ENCODE peak calls at places on chromosome 17, in seven cellular contexts. One of them, this sample, is unnamed. For H3K4me1 and H3K36me3, the result is how much of the 10 kb centered on the place peaks cover.

GRCh38 chr17:20091161-20092029 is 82.2 kb downstream of the SPECC1 start:
- DNase-seq in IMR-90: no peak
- DNase-seq in HepG2: no peak
- DNase-seq in esophagus squamous epithelium: no peak
- DNase-seq in endodermal cell: peak
- DNase-seq in A673: no peak
- DNase-seq in ascending aorta: peak
- DNase-seq in this sample: no peak

GRCh38 chr17:10843806-10844205 is 5.9 kb upstream of the PIRT start:
- DNase-seq in esophagus squamous epithelium: no peak
- DNase-seq in endodermal cell: peak
- DNase-seq in A673: no peak
- DNase-seq in IMR-90: no peak
- DNase-seq in HepG2: no peak
- DNase-seq in ascending aorta: no peak
- DNase-seq in this sample: no peak

GRCh38 chr17:58052951-58053715 is 30.1 kb upstream of the DYNLL2 start:
- DNase-seq in endodermal cell: no peak
- DNase-seq in ascending aorta: no peak
- DNase-seq in A673: no peak
- DNase-seq in HepG2: no peak
- DNase-seq in IMR-90: no peak
- DNase-seq in esophagus squamous epithelium: no peak
- DNase-seq in this sample: no peak

GRCh38 chr17:49582789-49583188 is 7.1 kb downstream of the NXPH3 start:
- DNase-seq in endodermal cell: no peak
- DNase-seq in ascending aorta: no peak
- DNase-seq in A673: no peak
- DNase-seq in esophagus squamous epithelium: no peak
- DNase-seq in HepG2: no peak
- DNase-seq in IMR-90: peak
- DNase-seq in this sample: no peak

GRCh38 chr17:31721291-31722025 is 137.6 kb downstream of the COPRS start:
- DNase-seq in esophagus squamous epithelium: no peak
- DNase-seq in IMR-90: peak
- DNase-seq in ascending aorta: peak
- DNase-seq in A673: no peak
- DNase-seq in endodermal cell: no peak
- DNase-seq in HepG2: no peak
- DNase-seq in this sample: no peak

GRCh38 chr17:35617505-35617904 is 30.4 kb downstream of the AP2B1 start:
- DNase-seq in endodermal cell: no peak
- DNase-seq in IMR-90: no peak
- DNase-seq in HepG2: no peak
- DNase-seq in esophagus squamous epithelium: no peak
- DNase-seq in A673: peak
- DNase-seq in ascending aorta: no peak
- DNase-seq in this sample: no peak

GRCh38 chr17:79391808-79392233 is 219.0 kb downstream of the RBFOX3 start:
- DNase-seq in IMR-90: peak
- DNase-seq in HepG2: peak
- DNase-seq in A673: peak
- DNase-seq in endodermal cell: peak
- DNase-seq in ascending aorta: peak
- DNase-seq in esophagus squamous epithelium: no peak
- DNase-seq in this sample: peak

GRCh38 chr17:32386844-32387243 is 36.9 kb downstream of the ZNF207 start:
- DNase-seq in esophagus squamous epithelium: no peak
- DNase-seq in A673: no peak
- DNase-seq in ascending aorta: no peak
- DNase-seq in HepG2: no peak
- DNase-seq in IMR-90: peak
- DNase-seq in endodermal cell: no peak
- DNase-seq in this sample: no peak

GRCh38 chr17:52885882-52886281 is 727.4 kb upstream of the CA10 start:
- DNase-seq in HepG2: no peak
- DNase-seq in endodermal cell: peak
- DNase-seq in esophagus squamous epithelium: no peak
- DNase-seq in IMR-90: no peak
- DNase-seq in A673: peak
- DNase-seq in ascending aorta: no peak
- DNase-seq in this sample: no peak

GRCh38 chr17:47895254-47895855 is 681 bp upstream of the SP2 start:
- DNase-seq in A673: no peak
- DNase-seq in endodermal cell: no peak
- DNase-seq in esophagus squamous epithelium: no peak
- DNase-seq in HepG2: no peak
- DNase-seq in ascending aorta: no peak
- DNase-seq in IMR-90: peak
- DNase-seq in this sample: no peak

GRCh38 chr17:9900744-9901143 is 4.3 kb downstream of the RCVRN start:
- DNase-seq in esophagus squamous epithelium: no peak
- DNase-seq in IMR-90: peak
- DNase-seq in ascending aorta: no peak
- DNase-seq in A673: no peak
- DNase-seq in endodermal cell: no peak
- DNase-seq in HepG2: no peak
- DNase-seq in this sample: no peak

GRCh38 chr17:30352247-30352814 is 18.5 kb upstream of the TMIGD1 start:
- DNase-seq in IMR-90: no peak
- DNase-seq in HepG2: peak
- DNase-seq in A673: no peak
- DNase-seq in endodermal cell: no peak
- DNase-seq in ascending aorta: no peak
- DNase-seq in esophagus squamous epithelium: no peak
- DNase-seq in this sample: no peak

GRCh38 chr17:78903101-78903779 is at the start of gene CEP295NL:
- DNase-seq in HepG2: peak
- DNase-seq in IMR-90: peak
- DNase-seq in endodermal cell: peak
- DNase-seq in ascending aorta: no peak
- DNase-seq in esophagus squamous epithelium: no peak
- DNase-seq in A673: no peak
- DNase-seq in this sample: no peak

GRCh38 chr17:44610331-44610730 is 45.9 kb upstream of the MEIOC start:
- DNase-seq in IMR-90: no peak
- DNase-seq in ascending aorta: no peak
- DNase-seq in HepG2: no peak
- DNase-seq in endodermal cell: peak
- DNase-seq in A673: no peak
- DNase-seq in esophagus squamous epithelium: no peak
- DNase-seq in this sample: no peak
- H3K4me1 ChIP-seq in IMR-90: under half
- H3K4me1 ChIP-seq in ascending aorta: under half
- H3K4me1 ChIP-seq in HepG2: under half
- H3K4me1 ChIP-seq in endodermal cell: under half
- H3K4me1 ChIP-seq in A673: under half
- H3K4me1 ChIP-seq in esophagus squamous epithelium: under half
- H3K4me1 ChIP-seq in this sample: under half

GRCh38 chr17:43326490-43327275 is 72.1 kb upstream of the ARL4D start:
- DNase-seq in esophagus squamous epithelium: no peak
- DNase-seq in HepG2: no peak
- DNase-seq in ascending aorta: no peak
- DNase-seq in A673: no peak
- DNase-seq in IMR-90: no peak
- DNase-seq in endodermal cell: peak
- DNase-seq in this sample: no peak

GRCh38 chr17:43329183-43329582 is 69.6 kb upstream of the ARL4D start:
- DNase-seq in HepG2: no peak
- DNase-seq in ascending aorta: no peak
- DNase-seq in esophagus squamous epithelium: no peak
- DNase-seq in endodermal cell: no peak
- DNase-seq in IMR-90: no peak
- DNase-seq in A673: no peak
- DNase-seq in this sample: no peak

GRCh38 chr17:43328650-43329049 is 70.1 kb upstream of the ARL4D start:
- DNase-seq in ascending aorta: no peak
- DNase-seq in IMR-90: no peak
- DNase-seq in esophagus squamous epithelium: no peak
- DNase-seq in A673: no peak
- DNase-seq in HepG2: no peak
- DNase-seq in endodermal cell: no peak
- DNase-seq in this sample: no peak

GRCh38 chr17:43327421-43327820 is 71.4 kb upstream of the ARL4D start:
- DNase-seq in endodermal cell: no peak
- DNase-seq in ascending aorta: no peak
- DNase-seq in esophagus squamous epithelium: no peak
- DNase-seq in HepG2: no peak
- DNase-seq in A673: no peak
- DNase-seq in IMR-90: peak
- DNase-seq in this sample: no peak

GRCh38 chr17:43327834-43328420 is 70.9 kb upstream of the ARL4D start:
- DNase-seq in IMR-90: no peak
- DNase-seq in esophagus squamous epithelium: no peak
- DNase-seq in endodermal cell: no peak
- DNase-seq in A673: no peak
- DNase-seq in HepG2: no peak
- DNase-seq in ascending aorta: no peak
- DNase-seq in this sample: no peak
- H3K36me3 ChIP-seq in IMR-90: under half
- H3K36me3 ChIP-seq in esophagus squamous epithelium: under half
- H3K36me3 ChIP-seq in endodermal cell: under half
- H3K36me3 ChIP-seq in A673: under half
- H3K36me3 ChIP-seq in HepG2: under half
- H3K36me3 ChIP-seq in ascending aorta: under half
- H3K36me3 ChIP-seq in this sample: under half

GRCh38 chr17:27533874-27534815 is 77.9 kb downstream of the KSR1 start:
- DNase-seq in IMR-90: peak
- DNase-seq in ascending aorta: no peak
- DNase-seq in endodermal cell: peak
- DNase-seq in esophagus squamous epithelium: no peak
- DNase-seq in HepG2: no peak
- DNase-seq in A673: no peak
- DNase-seq in this sample: no peak

GRCh38 chr17:27531469-27531948 is 75.3 kb downstream of the KSR1 start:
- DNase-seq in endodermal cell: no peak
- DNase-seq in IMR-90: no peak
- DNase-seq in ascending aorta: no peak
- DNase-seq in esophagus squamous epithelium: no peak
- DNase-seq in HepG2: no peak
- DNase-seq in A673: no peak
- DNase-seq in this sample: no peak

GRCh38 chr17:27530791-27531391 is 74.6 kb downstream of the KSR1 start:
- DNase-seq in endodermal cell: no peak
- DNase-seq in A673: no peak
- DNase-seq in esophagus squamous epithelium: no peak
- DNase-seq in IMR-90: peak
- DNase-seq in ascending aorta: peak
- DNase-seq in HepG2: peak
- DNase-seq in this sample: no peak

GRCh38 chr17:27532269-27533067 is 76.2 kb downstream of the KSR1 start:
- DNase-seq in HepG2: peak
- DNase-seq in IMR-90: peak
- DNase-seq in ascending aorta: peak
- DNase-seq in esophagus squamous epithelium: no peak
- DNase-seq in A673: peak
- DNase-seq in endodermal cell: no peak
- DNase-seq in this sample: peak

DNA sequence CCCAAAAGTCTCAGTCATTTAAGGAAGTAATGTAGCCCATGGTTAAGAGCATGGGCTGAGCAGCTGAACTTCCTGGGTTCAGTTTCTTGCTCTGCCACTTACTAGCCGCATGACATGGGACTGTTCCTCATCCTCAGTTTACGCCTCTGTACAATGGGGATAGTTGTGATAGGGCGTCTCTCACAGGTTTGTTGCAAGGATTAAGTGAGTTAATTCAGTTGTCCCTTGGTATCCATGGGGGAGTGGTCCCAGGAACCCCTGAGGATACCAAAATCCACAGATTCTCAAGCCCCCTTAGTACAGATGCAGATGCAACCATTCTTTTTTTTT is 76.8 kb downstream of the KSR1 start:
- DNase-seq in ascending aorta: no peak
- DNase-seq in endodermal cell: no peak
- DNase-seq in A673: no peak
- DNase-seq in IMR-90: no peak
- DNase-seq in HepG2: no peak
- DNase-seq in esophagus squamous epithelium: no peak
- DNase-seq in this sample: no peak
- H3K4me1 ChIP-seq in ascending aorta: under half
- H3K4me1 ChIP-seq in endodermal cell: under half
- H3K4me1 ChIP-seq in A673: under half
- H3K4me1 ChIP-seq in IMR-90: half or more
- H3K4me1 ChIP-seq in HepG2: half or more
- H3K4me1 ChIP-seq in esophagus squamous epithelium: under half
- H3K4me1 ChIP-seq in this sample: under half

GRCh38 chr17:37110816-37111215 is 162.1 kb downstream of the AATF start:
- DNase-seq in ascending aorta: no peak
- DNase-seq in IMR-90: no peak
- DNase-seq in HepG2: no peak
- DNase-seq in endodermal cell: peak
- DNase-seq in esophagus squamous epithelium: no peak
- DNase-seq in A673: no peak
- DNase-seq in this sample: no peak

GRCh38 chr17:37106049-37106448 is 157.3 kb downstream of the AATF start:
- DNase-seq in HepG2: no peak
- DNase-seq in ascending aorta: no peak
- DNase-seq in A673: peak
- DNase-seq in IMR-90: no peak
- DNase-seq in endodermal cell: no peak
- DNase-seq in esophagus squamous epithelium: no peak
- DNase-seq in this sample: no peak

GRCh38 chr17:37111329-37111728 is 162.6 kb downstream of the AATF start:
- DNase-seq in A673: no peak
- DNase-seq in endodermal cell: peak
- DNase-seq in esophagus squamous epithelium: no peak
- DNase-seq in IMR-90: no peak
- DNase-seq in ascending aorta: no peak
- DNase-seq in HepG2: no peak
- DNase-seq in this sample: no peak

GRCh38 chr17:37110012-37110701 is 161.4 kb downstream of the AATF start:
- DNase-seq in A673: no peak
- DNase-seq in IMR-90: no peak
- DNase-seq in esophagus squamous epithelium: no peak
- DNase-seq in HepG2: no peak
- DNase-seq in endodermal cell: no peak
- DNase-seq in ascending aorta: no peak
- DNase-seq in this sample: no peak

DNA sequence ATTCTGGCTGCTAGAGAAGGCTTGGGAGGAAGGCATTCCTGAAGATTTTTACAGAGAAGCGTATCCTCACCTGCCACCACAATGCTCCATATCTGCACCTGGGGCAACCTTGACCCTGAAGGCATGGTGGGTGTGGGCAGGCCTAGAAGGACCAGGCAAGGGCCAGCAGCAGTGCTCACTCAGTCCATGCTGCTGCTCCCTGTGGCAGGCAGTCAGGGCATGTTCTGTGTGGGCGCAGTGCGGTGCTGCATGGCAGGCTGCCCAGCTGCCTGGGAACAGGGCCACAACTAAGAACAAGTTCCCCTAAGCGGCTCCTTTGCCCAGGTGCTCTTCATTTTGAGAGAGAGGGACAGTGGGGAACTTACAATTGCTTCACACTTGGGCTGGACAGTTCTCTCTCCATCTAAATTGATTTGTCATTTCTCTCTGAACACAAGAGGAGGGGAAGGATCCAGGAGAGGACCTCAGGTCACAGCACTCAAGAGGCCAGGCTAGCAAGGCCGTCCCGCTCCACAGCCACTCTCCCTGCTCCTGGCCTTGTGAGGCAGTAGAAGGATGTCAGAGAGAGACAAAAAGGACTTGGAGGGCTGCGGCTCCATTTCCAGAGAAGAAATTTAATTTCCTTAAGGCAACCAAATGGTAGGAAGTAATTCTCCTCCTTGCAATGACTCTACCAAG is 158.8 kb downstream of the AATF start:
- DNase-seq in A673: no peak
- DNase-seq in esophagus squamous epithelium: no peak
- DNase-seq in endodermal cell: peak
- DNase-seq in IMR-90: peak
- DNase-seq in ascending aorta: no peak
- DNase-seq in HepG2: no peak
- DNase-seq in this sample: peak
- H3K36me3 ChIP-seq in A673: under half
- H3K36me3 ChIP-seq in esophagus squamous epithelium: under half
- H3K36me3 ChIP-seq in endodermal cell: half or more
- H3K36me3 ChIP-seq in IMR-90: under half
- H3K36me3 ChIP-seq in ascending aorta: under half
- H3K36me3 ChIP-seq in HepG2: under half
- H3K36me3 ChIP-seq in this sample: under half

This sample was measured in right lobe of liver.